ENCODE peak calls at places on chromosomes 12 and 14, in eight cellular contexts. S is PC-3, A is hepatocyte, T is GM23248, C is MM.1S, J is GM23338, O is neural progenitor cell, R is OCI-LY7. E is an unnamed sample.

GRCh38 chr14:22112004-22112403 is 438.4 kb upstream of the OR4E1 start:
- DNase-seq in S (peak; percentile 33), J (peak; percentile 63), A (peak; percentile 13), T (no peak), R (peak; percentile 29), O (peak; percentile 31), C (no peak), E (no peak)

GRCh38 chr14:49287004-49287403 is 299.2 kb downstream of the RPS29 start:
- DNase-seq in A (no peak), J (no peak), T (no peak), S (no peak), R (no peak), O (no peak), C (no peak), E (no peak)

GRCh38 chr12:62581288-62582064 is 114.8 kb downstream of the MON2 start:
- DNase-seq in A (peak; percentile 50), C (peak; percentile 48), R (peak; percentile 52), O (peak; percentile 51), J (peak; percentile 71), T (peak; percentile 74), S (peak; percentile 65), E (peak; percentile 38)

GRCh38 chr12:129096968-129097367 is 243.7 kb downstream of the GLT1D1 start:
- DNase-seq in J (no peak), O (no peak), C (no peak), S (no peak), A (no peak), R (no peak), T (no peak), E (no peak)

GRCh38 chr12:78149459-78149858 is 318.8 kb downstream of the NAV3 start:
- DNase-seq in R (no peak), A (no peak), J (no peak), T (no peak), O (no peak), S (no peak), C (no peak), E (no peak)

GRCh38 chr12:39145175-39145999 is 240.0 kb upstream of the CPNE8 start:
- DNase-seq in T (peak; percentile 6), C (no peak), A (peak; percentile 31), R (no peak), J (peak; percentile 75), O (peak; percentile 35), S (peak; percentile 70), E (no peak)

GRCh38 chr12:2053675-2054070 is 886 bp downstream of the CACNA1C start:
- DNase-seq in R (no peak), O (peak; percentile 71), S (no peak), C (no peak), T (peak; percentile 69), J (peak; percentile 50), A (peak; percentile 68), E (no peak)

GRCh38 chr12:48946943-48947342 is 10.3 kb downstream of the ARF3 start:
- DNase-seq in T (no peak), C (no peak), O (no peak), S (no peak), R (no peak), J (no peak), A (no peak), E (no peak)

GRCh38 chr14:30966415-30967363 is 58.8 kb upstream of the AP4S1 start:
- DNase-seq in S (peak; percentile 98), R (no peak), O (no peak), J (no peak), C (no peak), A (no peak), T (no peak), E (peak; percentile 86)

GRCh38 chr14:100383727-100384158 is 60.6 kb downstream of the SLC25A47 start:
- DNase-seq in S (peak; percentile 76), O (peak; percentile 85), R (peak; percentile 65), A (peak; percentile 84), T (peak; percentile 78), C (peak; percentile 10), J (peak; percentile 88), E (no peak)

GRCh38 chr14:31128601-31129526 is 78.7 kb downstream of the HECTD1 start:
- DNase-seq in R (peak; percentile 55), T (no peak), C (no peak), O (no peak), J (no peak), A (no peak), S (no peak), E (no peak)

GRCh38 chr12:7175493-7175892 is 14.0 kb upstream of the PEX5 start:
- DNase-seq in C (no peak), A (no peak), J (no peak), R (no peak), S (peak; percentile 17), T (peak; percentile 72), O (no peak), E (no peak)

GRCh38 chr14:50783542-50783941 is 47.4 kb downstream of the NIN start:
- DNase-seq in C (no peak), R (no peak), T (no peak), A (no peak), O (no peak), S (no peak), J (no peak), E (no peak)
- TF ChIP-seq EZH2phosphoT487 in C (no peak), R (no peak), T (no peak), A (no peak), O (no peak), S (no peak), J (no peak), E (no peak)

GRCh38 chr14:99273724-99274345 is 1.8 kb upstream of the BCL11B start:
- DNase-seq in A (peak; percentile 70), C (no peak), O (no peak), J (peak; percentile 42), R (no peak), S (no peak), T (peak; percentile 15), E (no peak)

GRCh38 chr14:99271951-99272668 is at the start of gene BCL11B:
- DNase-seq in S (peak; percentile 61), J (peak; percentile 92), O (peak; percentile 71), R (peak; percentile 10), A (peak; percentile 92), C (peak; percentile 80), T (peak; percentile 76), E (peak; percentile 82)

GRCh38 chr14:99272669-99273024 is 650 bp upstream of the BCL11B start:
- DNase-seq in A (no peak), R (no peak), T (no peak), O (no peak), C (no peak), S (no peak), J (no peak), E (no peak)

GRCh38 chr14:99274346-99275221 is 2.6 kb upstream of the BCL11B start:
- DNase-seq in J (peak; percentile 96), A (peak; percentile 93), R (no peak), S (peak; percentile 55), T (peak; percentile 68), O (peak; percentile 97), C (peak; percentile 14), E (peak; percentile 78)

DNA sequence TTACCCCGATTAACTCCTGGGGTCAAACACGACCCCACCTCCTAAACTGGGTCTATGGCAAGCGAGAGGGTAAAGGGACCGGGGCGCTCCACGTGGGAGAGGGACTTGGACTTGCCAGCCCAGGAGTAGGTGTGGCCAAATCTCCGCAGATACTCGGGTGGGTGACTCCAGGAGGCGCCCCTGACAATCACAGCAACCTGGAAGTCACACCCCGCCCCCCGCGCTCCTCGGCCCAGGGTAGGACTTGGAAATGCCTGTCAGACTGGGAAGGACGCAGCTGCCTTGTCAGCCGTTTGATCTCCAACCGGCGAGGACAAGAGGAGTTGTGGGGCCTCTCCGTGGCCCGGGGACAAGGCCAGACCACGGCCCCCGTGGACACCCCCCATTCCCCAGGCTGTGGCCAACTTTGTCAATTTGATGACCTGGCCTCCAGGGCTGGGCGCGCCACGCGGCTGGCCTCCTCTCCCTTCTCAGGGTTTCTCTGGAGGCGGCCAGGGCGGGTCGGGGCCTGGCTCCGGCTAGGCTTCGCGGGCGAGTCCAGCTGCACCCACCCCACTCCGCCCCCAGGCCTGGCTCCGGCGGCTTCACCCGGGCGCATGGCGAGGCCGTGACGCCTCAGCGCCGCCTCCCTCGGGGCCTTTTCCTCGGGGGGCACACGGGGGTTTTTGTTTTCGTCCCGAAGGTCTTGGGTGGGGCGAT is 1.2 kb upstream of the BCL11B start:
- DNase-seq in J (peak; percentile 73), O (peak; percentile 68), R (no peak), T (peak; percentile 18), C (no peak), S (no peak), A (peak; percentile 76), E (no peak)
- TF ChIP-seq EZH2phosphoT487 in J (no peak), O (no peak), R (no peak), T (no peak), C (no peak), S (no peak), A (no peak), E (no peak)

DNA sequence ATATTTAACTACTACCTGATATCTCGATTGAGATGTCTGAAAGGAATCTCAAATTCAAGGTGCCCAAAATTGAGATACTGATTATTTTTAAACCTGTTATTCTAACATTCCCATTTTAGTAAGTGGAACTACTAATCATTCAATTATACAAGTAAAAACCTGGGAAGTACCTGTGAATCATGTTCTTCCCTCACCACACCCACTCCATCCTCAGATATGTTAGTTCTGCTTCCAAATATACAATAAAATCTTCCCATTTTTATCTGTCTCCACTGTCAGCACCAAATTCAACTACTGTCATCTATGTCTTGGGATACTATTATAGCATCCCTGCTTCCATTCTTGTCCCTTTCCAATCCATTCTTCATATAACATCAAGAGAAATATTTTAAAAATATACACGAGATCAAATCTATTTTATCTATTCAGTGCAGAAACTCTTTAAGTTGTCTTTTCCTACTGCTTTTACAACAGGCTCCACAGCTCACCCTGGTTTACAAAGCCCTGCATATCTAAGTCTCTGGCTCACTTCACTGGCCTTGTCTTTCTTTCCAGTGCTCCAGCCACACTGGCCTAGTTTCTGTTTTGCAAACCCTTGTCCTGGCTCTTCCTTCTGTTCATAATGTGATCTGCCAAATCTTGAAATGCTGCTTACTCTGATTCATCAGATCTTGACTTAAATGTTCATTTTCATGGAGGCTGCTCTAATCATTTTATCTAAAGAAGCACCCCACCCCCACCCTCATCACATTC is 122.3 kb downstream of the PTPRR start:
- DNase-seq in T (peak; percentile 10), A (no peak), O (no peak), J (no peak), R (no peak), C (no peak), S (no peak), E (no peak)
- TF ChIP-seq EZH2phosphoT487 in T (no peak), A (no peak), O (no peak), J (no peak), R (no peak), C (no peak), S (no peak), E (no peak)

GRCh38 chr14:73717998-73718741 is 4.0 kb upstream of the PNMA1 start:
- DNase-seq in C (no peak), T (no peak), O (peak; percentile 81), S (peak; percentile 1), J (peak; percentile 85), A (no peak), R (no peak), E (no peak)

GRCh38 chr14:73715707-73716106 is 1.5 kb upstream of the PNMA1 start:
- DNase-seq in J (no peak), T (no peak), A (no peak), O (no peak), C (no peak), S (no peak), R (no peak), E (no peak)

GRCh38 chr14:73719361-73719760 is 5.2 kb upstream of the PNMA1 start:
- DNase-seq in S (peak; percentile 1), C (no peak), O (peak; percentile 34), R (no peak), T (no peak), J (peak; percentile 39), A (no peak), E (no peak)

GRCh38 chr14:73718742-73719251 is 4.6 kb upstream of the PNMA1 start:
- DNase-seq in A (no peak), O (peak; percentile 86), J (peak; percentile 86), C (no peak), R (no peak), S (no peak), T (no peak), E (no peak)

GRCh38 chr14:73717247-73717646 is 3.1 kb upstream of the PNMA1 start:
- DNase-seq in S (no peak), J (no peak), A (peak; percentile 58), O (no peak), T (no peak), R (no peak), C (no peak), E (no peak)
- TF ChIP-seq EZH2phosphoT487 in S (no peak), J (no peak), A (no peak), O (no peak), T (no peak), R (no peak), C (no peak), E (no peak)